ENCODE peak calls at places on chromosomes 1 and 21, in eight cellular contexts. Y is ovary, P is RWPE1, U is uterus, E is SK-N-SH, Q is sigmoid colon, J is pancreas, A is A549. G is an unnamed sample.

GRCh38 chr1:20189664-20190063 is 3.3 kb upstream of the PLA2G2C start:
- DNase-seq in Y (no peak), P (no peak), U (no peak), E (no peak), Q (no peak), J (no peak), A (no peak), G (no peak)

GRCh38 chr1:19204665-19205266 is 5.3 kb downstream of the UBR4 start:
- DNase-seq in Y (no peak), P (no peak), U (no peak), E (no peak), Q (no peak), J (no peak), A (no peak), G (no peak)

GRCh38 chr1:41977329-41977728 is 58.6 kb upstream of the HIVEP3 start:
- DNase-seq in Y (no peak), P (no peak), U (no peak), E (no peak), Q (no peak), J (no peak), A (no peak), G (no peak)

GRCh38 chr1:7339953-7340352 is 431.1 kb upstream of the VAMP3 start:
- DNase-seq in Y (no peak), P (no peak), U (no peak), E (no peak), Q (no peak), J (no peak), A (peak), G (no peak)

GRCh38 chr1:241589524-241589923 is 50.6 kb downstream of the CHML start:
- DNase-seq in Y (no peak), P (no peak), U (no peak), E (no peak), Q (no peak), J (no peak), A (no peak), G (no peak)

GRCh38 chr1:58664881-58665280 is 35.0 kb downstream of the MYSM1 start:
- DNase-seq in Y (no peak), P (no peak), U (no peak), E (no peak), Q (no peak), J (no peak), A (no peak), G (no peak)

GRCh38 chr1:167501513-167502191 is 16.7 kb downstream of the CD247 start:
- DNase-seq in Y (no peak), P (no peak), U (no peak), E (no peak), Q (peak), J (peak), A (no peak), G (no peak)

GRCh38 chr1:44571712-44572571 is 102.3 kb downstream of the TMEM53 start:
- DNase-seq in Y (no peak), P (peak), U (no peak), E (peak), Q (no peak), J (no peak), A (no peak), G (no peak)

GRCh38 chr1:178870944-178871343 is at the start of gene ANGPTL1:
- DNase-seq in Y (no peak), P (no peak), U (peak), E (no peak), Q (no peak), J (no peak), A (no peak), G (peak)

DNA sequence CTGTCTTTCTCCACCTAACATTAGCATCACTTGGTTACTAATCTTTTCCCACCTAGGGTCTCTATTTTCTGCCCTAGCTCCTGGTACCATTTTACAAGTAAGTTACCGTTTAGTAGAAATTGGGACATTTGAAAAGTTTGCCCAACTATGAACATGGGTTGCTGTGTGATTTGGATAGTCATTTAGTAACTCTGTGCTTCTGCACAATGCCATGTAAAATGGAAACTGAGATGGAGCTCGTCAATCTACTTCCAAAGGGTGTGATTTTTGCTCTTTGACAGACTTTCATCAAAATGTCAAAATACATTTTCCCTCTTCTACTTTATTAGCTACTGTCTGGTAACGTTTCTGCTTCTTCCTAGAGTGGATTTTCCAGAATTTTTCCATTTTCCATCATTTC is 381.5 kb upstream of the B3GALT2 start:
- DNase-seq in Y (no peak), P (no peak), U (no peak), E (no peak), Q (no peak), J (no peak), A (no peak), G (no peak)
- TF ChIP-seq CTCF in Y (no peak), P (no peak), U (no peak), E (no peak), Q (no peak), J (no peak), A (no peak), G (no peak)

DNA sequence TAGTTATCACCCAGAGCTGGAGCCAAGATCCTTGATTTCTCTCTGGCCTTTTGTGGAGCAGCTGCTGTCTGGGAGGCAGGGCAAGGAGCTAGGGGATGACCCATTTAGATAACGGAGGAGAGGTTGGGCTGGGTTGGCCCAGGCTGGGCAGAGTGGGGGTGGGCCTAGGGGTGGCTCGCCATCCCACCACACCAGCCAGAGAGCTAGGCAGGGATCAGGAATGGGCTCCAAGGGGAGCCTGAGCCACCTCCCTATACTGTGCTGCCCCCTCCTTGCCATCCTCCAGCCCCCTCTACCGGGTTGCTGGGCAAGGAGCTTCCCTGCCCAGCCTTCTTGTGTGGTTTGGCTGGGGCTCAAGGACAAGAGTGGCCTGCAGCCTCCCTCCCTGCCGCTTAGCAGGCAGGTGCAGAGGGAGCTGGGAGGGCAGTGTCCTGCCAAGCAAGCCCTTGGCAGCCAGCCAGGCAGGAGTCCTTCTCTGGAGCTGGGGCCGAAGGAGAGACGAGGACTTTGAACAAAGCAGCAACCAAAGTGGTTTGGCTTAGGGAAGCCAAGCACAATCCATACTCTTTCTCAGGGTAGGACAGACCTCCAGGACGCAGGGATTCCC is 4.1 kb downstream of the NUAK2 start:
- DNase-seq in Y (peak), P (peak), U (peak), E (peak), Q (no peak), J (peak), A (peak), G (no peak)
- H3K27ac ChIP-seq in Y (no peak), P (peak), U (no peak), E (peak), Q (no peak), J (peak), A (peak), G (peak)

GRCh38 chr21:41133896-41134522 is 34.0 kb upstream of the BACE2 start:
- DNase-seq in Y (no peak), P (peak), U (no peak), E (peak), Q (no peak), J (no peak), A (peak), G (peak)
- TF ChIP-seq CTCF in Y (no peak), P (peak), U (peak), E (peak), Q (peak), J (no peak), A (peak), G (peak)

GRCh38 chr1:171434717-171435346 is 50.5 kb upstream of the PRRC2C start:
- DNase-seq in Y (no peak), P (peak), U (peak), E (no peak), Q (peak), J (no peak), A (peak), G (no peak)
- H3K27ac ChIP-seq in Y (no peak), P (peak), U (peak), E (peak), Q (peak), J (peak), A (peak), G (no peak)

GRCh38 chr1:157219600-157219999 is 81.4 kb upstream of the ETV3 start:
- DNase-seq in Y (no peak), P (no peak), U (no peak), E (no peak), Q (no peak), J (no peak), A (no peak), G (peak)

GRCh38 chr1:157213836-157214235 is 75.6 kb upstream of the ETV3 start:
- DNase-seq in Y (no peak), P (no peak), U (no peak), E (no peak), Q (no peak), J (no peak), A (no peak), G (no peak)

GRCh38 chr1:157218671-157219070 is 80.5 kb upstream of the ETV3 start:
- DNase-seq in Y (no peak), P (no peak), U (no peak), E (no peak), Q (no peak), J (no peak), A (no peak), G (peak)

GRCh38 chr1:157217486-157217885 is 79.3 kb upstream of the ETV3 start:
- DNase-seq in Y (no peak), P (no peak), U (no peak), E (no peak), Q (no peak), J (no peak), A (no peak), G (peak)

DNA sequence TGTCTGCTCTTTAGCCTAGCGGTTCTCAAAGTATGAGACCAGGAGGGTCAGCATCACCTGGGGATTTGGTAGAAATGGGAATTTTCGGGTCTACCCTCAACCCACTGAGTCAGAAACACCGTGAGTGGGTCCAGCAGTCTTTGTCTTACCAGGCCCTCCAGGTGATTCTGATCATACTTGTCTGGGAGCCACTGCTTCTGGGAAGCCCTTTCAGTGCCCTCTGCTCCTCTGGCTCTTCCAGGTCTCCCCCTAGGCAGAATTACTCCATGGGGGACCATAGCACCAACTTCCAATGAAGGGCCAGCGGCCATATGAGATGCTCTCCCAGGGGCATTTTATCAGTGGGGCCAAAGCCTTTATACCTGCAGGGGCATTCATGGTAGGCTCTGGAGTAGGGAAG is 81.0 kb upstream of the ETV3 start:
- DNase-seq in Y (no peak), P (no peak), U (no peak), E (no peak), Q (no peak), J (no peak), A (no peak), G (no peak)
- TF ChIP-seq CTCF in Y (no peak), P (no peak), U (no peak), E (no peak), Q (no peak), J (no peak), A (no peak), G (no peak)

DNA sequence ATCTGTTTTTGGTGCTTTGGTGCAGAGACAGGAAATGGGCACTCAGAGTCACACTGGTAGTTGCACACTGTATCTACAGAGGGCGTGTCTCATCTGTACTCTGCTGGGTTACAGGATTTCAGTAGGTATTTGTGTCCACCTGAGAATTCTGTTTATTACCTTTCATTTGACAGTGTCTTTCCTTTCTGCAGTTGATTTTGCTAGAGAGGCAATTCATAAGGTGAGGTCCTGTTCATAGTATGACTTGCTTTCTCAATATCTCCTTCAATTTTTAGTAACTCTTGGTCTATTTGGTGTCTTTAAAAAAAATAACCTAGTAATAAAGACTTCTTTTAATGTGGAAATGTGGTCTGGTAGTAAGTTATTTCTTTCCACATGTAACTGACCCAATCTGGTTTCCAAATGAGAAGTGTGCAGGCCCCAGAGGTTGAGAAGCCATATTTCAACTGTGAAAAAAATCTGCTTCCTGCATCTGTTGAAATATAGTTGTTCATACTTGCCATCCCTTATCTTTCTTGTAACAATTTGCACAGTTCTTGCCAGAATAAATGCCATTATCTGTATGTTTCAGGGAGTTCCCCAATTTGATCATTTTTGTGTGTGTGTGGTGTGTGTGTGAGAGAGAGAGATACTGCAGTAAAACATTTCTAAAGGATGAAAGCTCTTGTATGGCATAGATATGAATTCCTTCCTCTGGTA is 78.5 kb upstream of the DNAJC6 start:
- DNase-seq in Y (no peak), P (no peak), U (no peak), E (no peak), Q (no peak), J (no peak), A (no peak), G (no peak)
- H3K27ac ChIP-seq in Y (no peak), P (no peak), U (no peak), E (no peak), Q (no peak), J (no peak), A (no peak), G (no peak)

DNA sequence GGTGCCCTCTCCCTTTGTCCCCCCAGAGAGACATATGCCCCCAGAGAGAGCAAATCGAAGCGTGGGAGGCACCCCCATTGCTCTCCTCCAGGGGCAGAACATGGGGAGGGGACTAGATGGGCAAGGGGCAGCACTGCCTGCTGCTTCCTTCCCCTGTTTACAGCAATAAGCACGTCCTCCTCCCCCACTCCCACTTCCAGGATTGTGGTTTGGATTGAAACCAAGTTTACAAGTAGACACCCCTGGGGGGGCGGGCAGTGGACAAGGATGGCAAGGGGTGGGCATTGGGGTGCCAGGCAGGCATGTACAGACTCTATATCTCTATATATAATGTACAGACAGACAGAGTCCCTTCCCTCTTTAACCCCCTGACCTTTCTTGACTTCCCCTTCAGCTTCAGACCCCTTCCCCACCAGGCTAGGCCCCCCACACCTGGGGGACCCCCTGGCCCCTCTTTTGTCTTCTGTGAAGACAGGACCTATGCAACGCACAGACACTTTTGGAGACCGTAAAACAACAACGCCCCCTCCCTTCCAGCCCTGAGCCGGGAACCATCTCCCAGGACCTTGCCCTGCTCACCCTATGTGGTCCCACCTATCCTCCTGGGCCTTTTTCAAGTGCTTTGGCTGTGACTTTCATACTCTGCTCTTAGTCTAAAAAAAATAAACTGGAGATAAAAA is 8.4 kb downstream of the EFNA3 start:
- DNase-seq in Y (no peak), P (no peak), U (no peak), E (no peak), Q (peak), J (no peak), A (no peak), G (no peak)
- TF ChIP-seq CTCF in Y (no peak), P (no peak), U (no peak), E (no peak), Q (no peak), J (no peak), A (no peak), G (no peak)

DNA sequence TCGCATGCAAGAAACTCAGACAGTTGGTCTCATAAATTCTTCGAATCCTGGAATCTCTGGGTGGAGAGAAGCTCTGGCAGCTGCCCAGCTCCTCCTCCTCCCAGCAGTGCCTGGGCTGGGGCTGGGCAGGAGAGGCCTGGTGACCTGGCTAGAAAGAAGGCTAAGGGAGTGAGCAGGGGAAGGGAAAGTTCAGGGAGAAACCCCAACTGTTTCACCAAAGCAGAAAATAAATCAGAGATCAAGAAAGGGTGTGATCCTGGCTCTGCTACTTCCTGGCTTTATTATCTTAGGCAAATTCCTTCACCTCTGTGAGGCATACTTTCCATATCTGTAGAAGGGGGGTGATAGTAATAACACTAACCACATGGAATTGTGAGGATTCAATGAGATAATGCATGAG is 8.8 kb upstream of the COL16A1 start:
- DNase-seq in Y (peak), P (no peak), U (peak), E (no peak), Q (peak), J (no peak), A (peak), G (peak)
- H3K27ac ChIP-seq in Y (peak), P (peak), U (peak), E (peak), Q (peak), J (no peak), A (peak), G (no peak)

GRCh38 chr1:38015978-38016640 is 3.6 kb downstream of the UTP11 start:
- DNase-seq in Y (no peak), P (no peak), U (no peak), E (no peak), Q (peak), J (no peak), A (no peak), G (no peak)
- TF ChIP-seq CTCF in Y (no peak), P (no peak), U (no peak), E (no peak), Q (no peak), J (no peak), A (no peak), G (no peak)

GRCh38 chr1:39152923-39153322 is 51.6 kb upstream of the MACF1 start:
- DNase-seq in Y (no peak), P (no peak), U (no peak), E (no peak), Q (no peak), J (no peak), A (no peak), G (no peak)

GRCh38 chr1:39151267-39151666 is 53.2 kb upstream of the MACF1 start:
- DNase-seq in Y (no peak), P (no peak), U (no peak), E (no peak), Q (no peak), J (no peak), A (no peak), G (no peak)

GRCh38 chr1:39153684-39154083 is 50.8 kb upstream of the MACF1 start:
- DNase-seq in Y (no peak), P (no peak), U (no peak), E (no peak), Q (no peak), J (no peak), A (no peak), G (no peak)

GRCh38 chr1:39157304-39157703 is 47.2 kb upstream of the MACF1 start:
- DNase-seq in Y (no peak), P (no peak), U (no peak), E (no peak), Q (no peak), J (no peak), A (no peak), G (no peak)

GRCh38 chr1:39154553-39155361 is 49.7 kb upstream of the MACF1 start:
- DNase-seq in Y (no peak), P (no peak), U (peak), E (no peak), Q (peak), J (no peak), A (peak), G (no peak)
- H3K27ac ChIP-seq in Y (no peak), P (no peak), U (peak), E (peak), Q (peak), J (peak), A (peak), G (peak)